ENCODE peak calls at places on chromosomes 11 and 22, in five cellular contexts. H is A673; R is activated T-cell treated with anti-CD3 and anti-CD28 coated beads for 24 hours; P is hypothalamus; S is activated naive CD4-positive, alpha-beta T cell treated with anti-CD3 and anti-CD28 coated beads for 36 hours. C is an unnamed sample.

GRCh38 chr22:23179381-23180294 is 671 bp upstream of the BCR start:
- DNase-seq in H (peak; percentile 47), R (peak; percentile 4), P (no peak), S (peak; percentile 19), C (no peak)

GRCh38 chr11:117366183-117366582 is 38.5 kb downstream of the CEP164 start:
- DNase-seq in H (no peak), R (no peak), P (no peak), S (no peak), C (no peak)

GRCh38 chr11:128598096-128598495 is 10.7 kb upstream of the ETS1 start:
- DNase-seq in H (no peak), R (no peak), P (no peak), S (no peak), C (no peak)

GRCh38 chr11:92322225-92322624 is 97.6 kb downstream of the FAT3 start:
- DNase-seq in H (no peak), R (no peak), P (no peak), S (no peak), C (no peak)

GRCh38 chr11:84722583-84723108 is 904.5 kb downstream of the DLG2 start:
- DNase-seq in H (peak; percentile 16), R (no peak), P (no peak), S (no peak), C (no peak)

GRCh38 chr22:36037102-36037758 is 8.6 kb upstream of the RBFOX2 start:
- DNase-seq in H (no peak), R (no peak), P (no peak), S (no peak), C (no peak)

GRCh38 chr11:18013790-18014507 is 1.1 kb upstream of the SERGEF start:
- DNase-seq in H (no peak), R (no peak), P (no peak), S (peak; percentile 15), C (peak; percentile 23)

GRCh38 chr11:35418847-35419712 is at the start of gene SLC1A2:
- DNase-seq in H (peak; percentile 50), R (no peak), P (no peak), S (peak; percentile 42), C (peak; percentile 78)

GRCh38 chr22:33832558-33833151 is 87.6 kb downstream of the LARGE1 start:
- DNase-seq in H (no peak), R (no peak), P (no peak), S (no peak), C (no peak)

GRCh38 chr11:19185036-19185435 is 16.7 kb downstream of the CSRP3 start:
- DNase-seq in H (peak; percentile 63), R (no peak), P (no peak), S (no peak), C (no peak)

GRCh38 chr11:58513747-58514367 is 6.0 kb upstream of the OR5B21 start:
- DNase-seq in H (peak; percentile 78), R (no peak), P (no peak), S (peak; percentile 38), C (peak; percentile 29)

GRCh38 chr11:30879322-30880020 is 293.3 kb upstream of the MPPED2 start:
- DNase-seq in H (peak; percentile 61), R (no peak), P (no peak), S (no peak), C (peak; percentile 6)

GRCh38 chr11:1041149-1041467 is 4.6 kb upstream of the MUC6 start:
- DNase-seq in H (no peak), R (no peak), P (no peak), S (no peak), C (no peak)

GRCh38 chr22:23401910-23402274 is 178.2 kb downstream of the IGLL1 start:
- DNase-seq in H (no peak), R (no peak), P (no peak), S (no peak), C (peak; percentile 75)

GRCh38 chr11:59141673-59142460 is 789 bp upstream of the FAM111A start:
- DNase-seq in H (no peak), R (no peak), P (no peak), S (no peak), C (no peak)

GRCh38 chr22:31250740-31251330 is 38.7 kb downstream of the LIMK2 start:
- DNase-seq in H (no peak), R (no peak), P (no peak), S (no peak), C (no peak)

GRCh38 chr11:64638017-64638664 is 47.1 kb downstream of the SLC22A12 start:
- DNase-seq in H (peak; percentile 75), R (no peak), P (no peak), S (no peak), C (peak; percentile 95)

GRCh38 chr11:34192481-34193401 is 87.3 kb downstream of the NAT10 start:
- DNase-seq in H (peak; percentile 88), R (no peak), P (no peak), S (peak; percentile 51), C (peak; percentile 69)

GRCh38 chr11:117481885-117482284 is 154.2 kb downstream of the CEP164 start:
- DNase-seq in H (no peak), R (no peak), P (no peak), S (no peak), C (no peak)

GRCh38 chr11:64489831-64490441 is 101.1 kb upstream of the SLC22A12 start:
- DNase-seq in H (peak; percentile 72), R (peak; percentile 18), P (no peak), S (peak; percentile 64), C (peak; percentile 84)

GRCh38 chr11:116558504-116559252 is 214.1 kb downstream of the BUD13 start:
- DNase-seq in H (no peak), R (no peak), P (no peak), S (no peak), C (no peak)

GRCh38 chr22:20576445-20576816 is 69.0 kb downstream of the MED15 start:
- DNase-seq in H (no peak), R (no peak), P (no peak), S (no peak), C (no peak)

GRCh38 chr22:45831394-45831793 is 145.6 kb downstream of the WNT7B start:
- DNase-seq in H (no peak), R (no peak), P (no peak), S (no peak), C (no peak)

GRCh38 chr22:49517721-49518120 is 310.0 kb downstream of the BRD1 start:
- DNase-seq in H (no peak), R (no peak), P (no peak), S (no peak), C (no peak)

GRCh38 chr22:39434721-39435120 is 22.1 kb upstream of the MGAT3 start:
- DNase-seq in H (no peak), R (no peak), P (no peak), S (no peak), C (no peak)

GRCh38 chr11:1918436-1919315 is 827 bp upstream of the TNNT3 start:
- DNase-seq in H (no peak), R (no peak), P (no peak), S (no peak), C (peak; percentile 38)

GRCh38 chr22:49975543-49976389 is 15.2 kb downstream of the PIM3 start:
- DNase-seq in H (no peak), R (no peak), P (no peak), S (peak; percentile 72), C (peak; percentile 55)

GRCh38 chr11:43576834-43577521 is 103.6 kb upstream of the HSD17B12 start:
- DNase-seq in H (peak; percentile 88), R (no peak), P (no peak), S (peak; percentile 59), C (peak; percentile 71)

GRCh38 chr11:75326439-75326810 is 25.0 kb downstream of the ARRB1 start:
- DNase-seq in H (no peak), R (no peak), P (no peak), S (no peak), C (no peak)

GRCh38 chr11:47259178-47259977 is 1.6 kb downstream of the NR1H3 start:
- DNase-seq in H (peak; percentile 79), R (peak; percentile 28), P (no peak), S (peak; percentile 40), C (peak; percentile 74)

GRCh38 chr22:38120359-38121110 is 10.1 kb upstream of the BAIAP2L2 start:
- DNase-seq in H (no peak), R (no peak), P (no peak), S (no peak), C (no peak)

GRCh38 chr11:91097069-91097468 is 874.2 kb upstream of the CHORDC1 start:
- DNase-seq in H (no peak), R (no peak), P (no peak), S (no peak), C (peak; percentile 21)

GRCh38 chr22:46262449-46263207 is 515 bp downstream of the PKDREJ start:
- DNase-seq in H (no peak), R (no peak), P (no peak), S (peak; percentile 49), C (no peak)

C was measured in SK-N-SH.